ENCODE peak calls at places on chromosomes 11 and 22, in seven cellular contexts. J is neuronal stem cell, F is H1, O is mesenchymal stem cell, U is H9, X is IMR-90, E is trophoblast cell. Z is an unnamed sample.

GRCh38 chr11:72671144-72672099 is 2.8 kb downstream of the PDE2A start:
- DNase-seq in J (no peak), F (no peak), O (no peak), U (no peak), X (no peak), E (no peak), Z (no peak)

GRCh38 chr11:10719616-10720015 is 26.1 kb upstream of the IRAG1 start:
- DNase-seq in J (no peak), F (no peak), O (no peak), U (no peak), X (no peak), E (no peak), Z (no peak)

GRCh38 chr11:10400856-10401255 is 54.2 kb upstream of the AMPD3 start:
- DNase-seq in J (no peak), F (no peak), O (no peak), U (no peak), X (peak; percentile 21), E (no peak), Z (no peak)

GRCh38 chr11:45590743-45591142 is 74.7 kb downstream of the CHST1 start:
- DNase-seq in J (no peak), F (no peak), O (no peak), U (no peak), X (no peak), E (no peak), Z (no peak)

GRCh38 chr11:68889948-68890446 is 13.6 kb downstream of the MRPL21 start:
- DNase-seq in J (no peak), F (peak; percentile 84), O (peak; percentile 20), U (peak; percentile 76), X (peak; percentile 70), E (peak; percentile 62), Z (peak; percentile 80)

GRCh38 chr11:57416436-57416835 is 10.5 kb downstream of the SLC43A3 start:
- DNase-seq in J (no peak), F (no peak), O (no peak), U (no peak), X (no peak), E (no peak), Z (no peak)

GRCh38 chr11:92911478-92911877 is 58.0 kb upstream of the MTNR1B start:
- DNase-seq in J (no peak), F (no peak), O (no peak), U (no peak), X (no peak), E (no peak), Z (no peak)

GRCh38 chr11:2089536-2090165 is 49.5 kb downstream of the IGF2 start:
- DNase-seq in J (peak; percentile 20), F (peak; percentile 63), O (peak; percentile 40), U (peak; percentile 81), X (peak; percentile 11), E (peak; percentile 22), Z (peak; percentile 81)

GRCh38 chr22:19716041-19716828 is 1.9 kb downstream of the SEPTIN5 start:
- DNase-seq in J (no peak), F (no peak), O (no peak), U (no peak), X (no peak), E (no peak), Z (no peak)

GRCh38 chr11:12235945-12236743 is 125.8 kb downstream of the MICAL2 start:
- DNase-seq in J (peak; percentile 39), F (no peak), O (peak; percentile 78), U (no peak), X (peak; percentile 72), E (peak; percentile 84), Z (peak; percentile 74)

GRCh38 chr11:629237-629583 is 2.2 kb upstream of the SCT start:
- DNase-seq in J (no peak), F (peak; percentile 46), O (no peak), U (no peak), X (no peak), E (no peak), Z (peak; percentile 50)

GRCh38 chr11:117969160-117969991 is 16.8 kb upstream of the IL10RA start:
- DNase-seq in J (no peak), F (peak; percentile 17), O (no peak), U (no peak), X (no peak), E (no peak), Z (no peak)

GRCh38 chr11:64868904-64869570 is 9.4 kb downstream of the EHD1 start:
- DNase-seq in J (no peak), F (no peak), O (peak; percentile 95), U (no peak), X (peak; percentile 94), E (peak; percentile 55), Z (no peak)

GRCh38 chr11:12382451-12382850 is 5.1 kb downstream of the PARVA start:
- DNase-seq in J (no peak), F (no peak), O (no peak), U (no peak), X (peak; percentile 70), E (no peak), Z (no peak)

GRCh38 chr11:10920205-10920604 is 62.4 kb upstream of the ZBED5 start:
- DNase-seq in J (no peak), F (no peak), O (peak; percentile 87), U (no peak), X (peak; percentile 83), E (no peak), Z (no peak)

GRCh38 chr22:39994566-39995345 is at the start of gene FAM83F:
- DNase-seq in J (no peak), F (peak; percentile 79), O (peak; percentile 8), U (peak; percentile 74), X (no peak), E (peak; percentile 40), Z (peak; percentile 79)

GRCh38 chr11:126522152-126522551 is 166.7 kb downstream of the ST3GAL4 start:
- DNase-seq in J (no peak), F (no peak), O (no peak), U (no peak), X (peak; percentile 10), E (no peak), Z (no peak)
- H3K18ac ChIP-seq in J (no peak overlapping the region), F (no peak overlapping the region), O (no peak overlapping the region), U (no peak overlapping the region), X (no peak overlapping the region), E (no peak overlapping the region), Z (no peak overlapping the region)

GRCh38 chr11:124900464-124900863 is 2.8 kb upstream of the ROBO4 start:
- DNase-seq in J (no peak), F (peak; percentile 43), O (peak; percentile 81), U (peak; percentile 40), X (peak; percentile 93), E (peak; percentile 14), Z (peak; percentile 76)

GRCh38 chr11:124896821-124897391 is 759 bp downstream of the ROBO4 start:
- DNase-seq in J (no peak), F (peak; percentile 29), O (no peak), U (no peak), X (no peak), E (no peak), Z (no peak)

GRCh38 chr11:124897681-124898680 is at the start of gene ROBO4:
- DNase-seq in J (no peak), F (peak; percentile 37), O (peak; percentile 79), U (peak; percentile 33), X (peak; percentile 94), E (no peak), Z (peak; percentile 38)

GRCh38 chr11:124898711-124899110 is 1.0 kb upstream of the ROBO4 start:
- DNase-seq in J (no peak), F (peak; percentile 47), O (no peak), U (peak; percentile 51), X (no peak), E (no peak), Z (peak; percentile 51)

DNA sequence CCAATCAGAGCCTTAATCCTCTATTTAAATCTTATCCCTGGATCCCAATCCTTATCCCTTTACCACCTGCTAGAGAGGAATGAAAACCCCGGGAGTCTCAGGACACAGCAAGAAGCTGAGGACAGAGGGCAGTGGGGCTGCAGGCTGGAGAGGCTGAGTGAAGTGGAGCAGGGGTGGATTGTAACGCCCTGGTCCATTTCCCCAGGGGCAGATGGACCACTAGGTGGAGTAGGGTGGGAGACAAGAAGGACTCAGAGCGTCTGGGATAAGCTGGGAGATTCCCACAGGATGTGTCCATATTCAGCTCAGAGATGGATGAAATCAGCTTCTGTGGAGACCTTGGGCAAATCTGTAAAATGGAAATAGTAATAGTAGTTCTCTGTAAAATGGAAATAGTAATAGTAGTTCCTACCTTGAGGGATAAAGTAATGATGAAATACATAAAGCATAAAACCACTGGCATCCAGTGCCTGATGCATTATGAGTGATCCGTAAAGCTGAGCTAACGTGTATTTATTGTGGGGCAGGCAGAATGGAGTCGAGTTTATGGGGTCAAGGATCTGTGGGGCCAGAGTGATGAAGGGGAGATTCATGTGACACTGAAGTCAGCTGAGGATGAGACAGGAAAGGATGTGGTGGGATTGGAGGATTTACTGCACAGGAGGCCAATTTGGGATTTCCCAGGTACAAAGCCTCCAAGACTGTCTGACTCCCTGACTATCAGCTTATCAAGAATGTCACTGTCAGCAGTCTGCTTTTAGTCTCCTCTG is 1.9 kb upstream of the ROBO4 start:
- DNase-seq in J (no peak), F (peak; percentile 41), O (peak; percentile 33), U (peak; percentile 48), X (no peak), E (no peak), Z (peak; percentile 41)
- H3K4me2 ChIP-seq in J (no peak overlapping the region), F (no peak overlapping the region), O (no peak overlapping the region), U (no peak overlapping the region), X (no peak overlapping the region), E (no peak overlapping the region), Z (no peak overlapping the region)

GRCh38 chr22:38038890-38039812 is 18.1 kb upstream of the PICK1 start:
- DNase-seq in J (no peak), F (no peak), O (no peak), U (no peak), X (no peak), E (no peak), Z (no peak)
- H3K18ac ChIP-seq in J (peak overlapping the region; percentile 83), F (no peak overlapping the region), O (no peak overlapping the region), U (no peak overlapping the region), X (no peak overlapping the region), E (no peak overlapping the region), Z (no peak overlapping the region)

GRCh38 chr11:15907806-15908205 is 448.5 kb downstream of the SOX6 start:
- DNase-seq in J (no peak), F (no peak), O (no peak), U (no peak), X (no peak), E (no peak), Z (no peak)

GRCh38 chr11:15906481-15907035 is 449.8 kb downstream of the SOX6 start:
- DNase-seq in J (no peak), F (no peak), O (no peak), U (no peak), X (no peak), E (no peak), Z (no peak)

GRCh38 chr11:15905334-15905733 is 451.0 kb downstream of the SOX6 start:
- DNase-seq in J (no peak), F (no peak), O (no peak), U (no peak), X (no peak), E (no peak), Z (no peak)

GRCh38 chr11:15903246-15903645 is 453.1 kb downstream of the SOX6 start:
- DNase-seq in J (no peak), F (no peak), O (no peak), U (no peak), X (no peak), E (peak; percentile 58), Z (peak; percentile 35)

DNA sequence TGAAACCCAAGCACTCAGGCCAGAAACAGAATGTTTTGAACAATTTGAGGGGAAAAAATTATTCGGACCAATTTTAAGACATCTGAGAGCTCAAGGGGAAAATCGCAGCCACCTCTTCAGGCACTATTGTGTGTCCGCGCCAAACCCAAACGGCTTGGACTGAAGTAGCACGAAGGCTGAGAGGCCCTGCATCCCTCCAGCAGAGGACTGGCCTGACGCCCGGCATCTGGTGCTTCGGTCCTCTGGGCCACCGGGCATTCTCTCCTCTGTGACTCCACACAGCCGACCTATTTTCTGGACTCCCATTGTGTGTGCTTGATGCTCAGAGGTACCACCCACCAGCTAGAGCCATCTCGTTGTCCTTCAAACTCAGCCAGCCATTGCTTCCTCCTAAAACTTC is 450.5 kb downstream of the SOX6 start:
- DNase-seq in J (no peak), F (no peak), O (no peak), U (no peak), X (no peak), E (no peak), Z (no peak)
- H3K4me2 ChIP-seq in J (no peak overlapping the region), F (no peak overlapping the region), O (no peak overlapping the region), U (no peak overlapping the region), X (no peak overlapping the region), E (no peak overlapping the region), Z (no peak overlapping the region)